ENCODE peak calls at places on chromosome 10, in four cellular contexts. L, Y, B and Q are unnamed samples.
A peak's percentile ranks its signal among the peaks of the same experiment; 100 is the strongest.

GRCh38 chr10:30510184-30510931 is 76.4 kb downstream of the MAP3K8 start:
- DNase-seq in B (no peak), L (peak; percentile 64), Y (peak; percentile 33), Q (peak; percentile 68)

GRCh38 chr10:93481931-93482834 is at the start of gene MYOF:
- DNase-seq in B (peak; percentile 13), L (peak; percentile 38), Y (no peak), Q (peak; percentile 92)

GRCh38 chr10:76632158-76633051 is 1005.2 kb downstream of the KCNMA1 start:
- DNase-seq in L (no peak), Y (no peak), B (no peak), Q (peak; percentile 36)

GRCh38 chr10:122643931-122644534 is 55.6 kb downstream of the C10orf120 start:
- DNase-seq in B (no peak), Y (no peak), L (no peak), Q (no peak)

GRCh38 chr10:55627526-55628170 is 733.4 kb downstream of the ZWINT start:
- DNase-seq in B (no peak), L (no peak), Y (no peak), Q (no peak)

GRCh38 chr10:6102128-6102527 is 13.3 kb downstream of the RBM17 start:
- DNase-seq in B (no peak), Y (no peak), L (no peak), Q (no peak)

GRCh38 chr10:60271319-60272040 is 118.2 kb downstream of the ANK3 start:
- DNase-seq in L (no peak), B (no peak), Y (no peak), Q (no peak)

GRCh38 chr10:101875068-101875688 is 31.6 kb upstream of the KCNIP2 start:
- DNase-seq in Y (no peak), B (no peak), L (no peak), Q (no peak)

GRCh38 chr10:130234171-130234965 is 98.2 kb downstream of the GLRX3 start:
- DNase-seq in B (no peak), L (no peak), Y (no peak), Q (no peak)

GRCh38 chr10:123821136-123821535 is 70.5 kb downstream of the CPXM2 start:
- DNase-seq in B (no peak), L (no peak), Y (no peak), Q (no peak)

GRCh38 chr10:85148693-85149640 is 820.6 kb downstream of the CCSER2 start:
- DNase-seq in B (no peak), L (no peak), Y (no peak), Q (no peak)

GRCh38 chr10:2207246-2207922 is 470.1 kb upstream of the ADARB2 start:
- DNase-seq in L (no peak), Y (no peak), B (no peak), Q (no peak)

GRCh38 chr10:649798-650690 is 39.4 kb downstream of the DIP2C start:
- DNase-seq in L (no peak), Y (no peak), B (no peak), Q (no peak)

GRCh38 chr10:51924359-51924758 is 225.0 kb upstream of the CSTF2T start:
- DNase-seq in B (no peak), Y (no peak), L (no peak), Q (no peak)

GRCh38 chr10:58982470-58983239 is 193.8 kb upstream of the PHYHIPL start:
- DNase-seq in Y (no peak), L (no peak), B (no peak), Q (no peak)

GRCh38 chr10:123297175-123297574 is 143.0 kb downstream of the BUB3 start:
- DNase-seq in B (no peak), Y (no peak), L (no peak), Q (no peak)

GRCh38 chr10:118114992-118115391 is 68.3 kb upstream of the RAB11FIP2 start:
- DNase-seq in B (no peak), Y (no peak), L (no peak), Q (no peak)

GRCh38 chr10:86139066-86139657 is 227.4 kb downstream of the GRID1 start:
- DNase-seq in L (no peak), Y (no peak), B (peak; percentile 11), Q (peak; percentile 10)

GRCh38 chr10:33716461-33717267 is 382.2 kb upstream of the NRP1 start:
- DNase-seq in B (no peak), Y (no peak), L (no peak), Q (no peak)

GRCh38 chr10:122163182-122164027 is 107.7 kb upstream of the BTBD16 start:
- DNase-seq in L (no peak), B (no peak), Y (no peak), Q (peak; percentile 64)

GRCh38 chr10:97991875-97992274 is 38.5 kb downstream of the CRTAC1 start:
- DNase-seq in Y (no peak), L (no peak), B (no peak), Q (peak; percentile 33)

GRCh38 chr10:101018600-101019439 is 12.1 kb downstream of the PDZD7 start:
- DNase-seq in B (peak; percentile 64), Y (no peak), L (peak; percentile 65), Q (peak; percentile 88)